ENCODE peak calls at places on chromosome X, in nine cellular contexts. One of them, this sample, is unnamed.

GRCh38 chrX:31228415-31228832 is 156.6 kb upstream of the FTHL17 start:
- DNase-seq in IMR-90: peak; percentile 85
- DNase-seq in heart left ventricle: peak; percentile 30
- DNase-seq in thoracic aorta: no peak
- DNase-seq in hepatocyte: peak; percentile 42
- DNase-seq in kidney: no peak
- DNase-seq in SK-N-SH: no peak
- DNase-seq in CD8-positive, alpha-beta T cell: no peak
- DNase-seq in endodermal cell: no peak
- DNase-seq in this sample: no peak

GRCh38 chrX:137988470-137988869 is 422.5 kb downstream of the ZIC3 start:
- DNase-seq in heart left ventricle: no peak
- DNase-seq in kidney: no peak
- DNase-seq in CD8-positive, alpha-beta T cell: no peak
- DNase-seq in thoracic aorta: no peak
- DNase-seq in SK-N-SH: no peak
- DNase-seq in hepatocyte: no peak
- DNase-seq in endodermal cell: no peak
- DNase-seq in IMR-90: no peak
- DNase-seq in this sample: no peak

GRCh38 chrX:10759400-10759799 is 139.0 kb upstream of the MID1 start:
- DNase-seq in heart left ventricle: no peak
- DNase-seq in kidney: no peak
- DNase-seq in CD8-positive, alpha-beta T cell: no peak
- DNase-seq in endodermal cell: peak; percentile 72
- DNase-seq in SK-N-SH: no peak
- DNase-seq in IMR-90: no peak
- DNase-seq in hepatocyte: no peak
- DNase-seq in thoracic aorta: no peak
- DNase-seq in this sample: no peak

GRCh38 chrX:133335027-133335426 is 80.3 kb downstream of the GPC4 start:
- DNase-seq in endodermal cell: no peak
- DNase-seq in hepatocyte: peak; percentile 31
- DNase-seq in SK-N-SH: peak; percentile 32
- DNase-seq in CD8-positive, alpha-beta T cell: no peak
- DNase-seq in heart left ventricle: peak; percentile 5
- DNase-seq in IMR-90: peak; percentile 26
- DNase-seq in kidney: no peak
- DNase-seq in thoracic aorta: no peak
- DNase-seq in this sample: peak; percentile 50

GRCh38 chrX:130419263-130419662 is 17.5 kb downstream of the RBMX2 start:
- DNase-seq in kidney: no peak
- DNase-seq in CD8-positive, alpha-beta T cell: no peak
- DNase-seq in heart left ventricle: no peak
- DNase-seq in IMR-90: no peak
- DNase-seq in endodermal cell: no peak
- DNase-seq in SK-N-SH: no peak
- DNase-seq in hepatocyte: no peak
- DNase-seq in thoracic aorta: no peak
- DNase-seq in this sample: no peak

GRCh38 chrX:8987672-8988250 is 46.2 kb downstream of the FAM9B start:
- DNase-seq in SK-N-SH: no peak
- DNase-seq in endodermal cell: no peak
- DNase-seq in heart left ventricle: no peak
- DNase-seq in hepatocyte: peak; percentile 9
- DNase-seq in IMR-90: no peak
- DNase-seq in CD8-positive, alpha-beta T cell: peak; percentile 19
- DNase-seq in thoracic aorta: no peak
- DNase-seq in kidney: peak; percentile 45
- DNase-seq in this sample: no peak

GRCh38 chrX:68498044-68498507 is 775 bp upstream of the YIPF6 start:
- DNase-seq in kidney: no peak
- DNase-seq in thoracic aorta: no peak
- DNase-seq in IMR-90: no peak
- DNase-seq in endodermal cell: no peak
- DNase-seq in heart left ventricle: no peak
- DNase-seq in SK-N-SH: peak; percentile 39
- DNase-seq in hepatocyte: no peak
- DNase-seq in CD8-positive, alpha-beta T cell: no peak
- DNase-seq in this sample: no peak

GRCh38 chrX:40570346-40571093 is 10.2 kb upstream of the ATP6AP2 start:
- DNase-seq in kidney: no peak
- DNase-seq in heart left ventricle: no peak
- DNase-seq in endodermal cell: peak; percentile 75
- DNase-seq in IMR-90: no peak
- DNase-seq in hepatocyte: no peak
- DNase-seq in SK-N-SH: no peak
- DNase-seq in thoracic aorta: no peak
- DNase-seq in CD8-positive, alpha-beta T cell: no peak
- DNase-seq in this sample: peak; percentile 70

GRCh38 chrX:1389181-1389992 is 2.5 kb downstream of the SLC25A6 start:
- DNase-seq in kidney: peak; percentile 71
- DNase-seq in CD8-positive, alpha-beta T cell: no peak
- DNase-seq in SK-N-SH: no peak
- DNase-seq in endodermal cell: peak; percentile 36
- DNase-seq in IMR-90: no peak
- DNase-seq in hepatocyte: no peak
- DNase-seq in heart left ventricle: no peak
- DNase-seq in thoracic aorta: no peak
- DNase-seq in this sample: no peak
- H3K36me3 ChIP-seq in kidney: peaks cover 61% of the 10 kb centered on the region
- H3K36me3 ChIP-seq in CD8-positive, alpha-beta T cell: peaks cover 58% of the 10 kb centered on the region
- H3K36me3 ChIP-seq in SK-N-SH: peaks cover 53% of the 10 kb centered on the region
- H3K36me3 ChIP-seq in endodermal cell: peaks cover 65% of the 10 kb centered on the region
- H3K36me3 ChIP-seq in IMR-90: peaks cover 62% of the 10 kb centered on the region
- H3K36me3 ChIP-seq in hepatocyte: no peaks in the 10 kb centered on the region
- H3K36me3 ChIP-seq in heart left ventricle: peaks cover 66% of the 10 kb centered on the region
- H3K36me3 ChIP-seq in thoracic aorta: peaks cover 56% of the 10 kb centered on the region
- H3K36me3 ChIP-seq in this sample: peaks cover 64% of the 10 kb centered on the region

GRCh38 chrX:154046262-154046771 is 26.6 kb upstream of the IRAK1 start:
- DNase-seq in CD8-positive, alpha-beta T cell: no peak
- DNase-seq in heart left ventricle: peak; percentile 46
- DNase-seq in endodermal cell: no peak
- DNase-seq in thoracic aorta: no peak
- DNase-seq in IMR-90: peak; percentile 86
- DNase-seq in kidney: no peak
- DNase-seq in SK-N-SH: no peak
- DNase-seq in hepatocyte: peak; percentile 67
- DNase-seq in this sample: no peak

GRCh38 chrX:154040307-154040756 is 20.6 kb upstream of the IRAK1 start:
- DNase-seq in endodermal cell: no peak
- DNase-seq in heart left ventricle: no peak
- DNase-seq in IMR-90: peak; percentile 87
- DNase-seq in SK-N-SH: no peak
- DNase-seq in hepatocyte: peak; percentile 66
- DNase-seq in thoracic aorta: no peak
- DNase-seq in CD8-positive, alpha-beta T cell: no peak
- DNase-seq in kidney: no peak
- DNase-seq in this sample: no peak

GRCh38 chrX:154044045-154044444 is 24.3 kb upstream of the IRAK1 start:
- DNase-seq in kidney: no peak
- DNase-seq in heart left ventricle: no peak
- DNase-seq in IMR-90: no peak
- DNase-seq in thoracic aorta: no peak
- DNase-seq in SK-N-SH: no peak
- DNase-seq in CD8-positive, alpha-beta T cell: no peak
- DNase-seq in hepatocyte: no peak
- DNase-seq in endodermal cell: no peak
- DNase-seq in this sample: no peak

GRCh38 chrX:154040863-154041262 is 21.2 kb upstream of the IRAK1 start:
- DNase-seq in heart left ventricle: no peak
- DNase-seq in SK-N-SH: no peak
- DNase-seq in IMR-90: no peak
- DNase-seq in CD8-positive, alpha-beta T cell: no peak
- DNase-seq in thoracic aorta: no peak
- DNase-seq in hepatocyte: no peak
- DNase-seq in endodermal cell: no peak
- DNase-seq in kidney: no peak
- DNase-seq in this sample: no peak

DNA sequence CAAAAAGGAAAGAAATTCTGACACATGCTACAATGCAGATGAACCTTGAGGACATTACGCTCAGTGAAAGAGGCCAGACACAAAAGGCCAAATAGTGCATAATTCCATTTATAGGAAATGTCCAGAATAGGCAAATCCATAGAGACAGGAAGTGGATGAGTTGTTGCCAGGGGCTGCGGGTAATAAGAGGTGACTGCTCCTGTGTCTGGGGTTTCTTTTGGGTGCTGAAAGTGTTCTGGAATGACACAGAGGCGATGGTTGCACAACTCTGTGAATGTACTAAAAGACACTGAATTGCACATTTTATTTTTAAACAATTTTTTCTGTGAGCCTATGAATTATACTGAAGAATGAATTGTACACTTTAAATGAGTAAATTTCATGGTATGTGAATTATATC is 23.3 kb upstream of the IRAK1 start:
- DNase-seq in endodermal cell: no peak
- DNase-seq in heart left ventricle: no peak
- DNase-seq in thoracic aorta: peak; percentile 28
- DNase-seq in kidney: no peak
- DNase-seq in CD8-positive, alpha-beta T cell: no peak
- DNase-seq in IMR-90: peak; percentile 64
- DNase-seq in hepatocyte: no peak
- DNase-seq in SK-N-SH: no peak
- DNase-seq in this sample: no peak
- H3K27ac ChIP-seq in endodermal cell: no peak overlapping the region
- H3K27ac ChIP-seq in heart left ventricle: peak overlapping the region; percentile 51
- H3K27ac ChIP-seq in thoracic aorta: peak overlapping the region; percentile 49
- H3K27ac ChIP-seq in kidney: no peak overlapping the region
- H3K27ac ChIP-seq in CD8-positive, alpha-beta T cell: no peak overlapping the region
- H3K27ac ChIP-seq in IMR-90: no peak overlapping the region
- H3K27ac ChIP-seq in hepatocyte: peak overlapping the region; percentile 93
- H3K27ac ChIP-seq in SK-N-SH: peak overlapping the region; percentile 21
- H3K27ac ChIP-seq in this sample: no peak overlapping the region

GRCh38 chrX:74534569-74535038 is 79.8 kb downstream of the RLIM start:
- DNase-seq in endodermal cell: no peak
- DNase-seq in SK-N-SH: no peak
- DNase-seq in IMR-90: peak; percentile 53
- DNase-seq in hepatocyte: no peak
- DNase-seq in heart left ventricle: no peak
- DNase-seq in thoracic aorta: no peak
- DNase-seq in CD8-positive, alpha-beta T cell: no peak
- DNase-seq in kidney: no peak
- DNase-seq in this sample: peak; percentile 30

GRCh38 chrX:74537011-74537390 is 77.4 kb downstream of the RLIM start:
- DNase-seq in heart left ventricle: peak; percentile 13
- DNase-seq in SK-N-SH: no peak
- DNase-seq in hepatocyte: peak; percentile 44
- DNase-seq in CD8-positive, alpha-beta T cell: no peak
- DNase-seq in kidney: no peak
- DNase-seq in IMR-90: peak; percentile 33
- DNase-seq in thoracic aorta: no peak
- DNase-seq in endodermal cell: peak; percentile 68
- DNase-seq in this sample: peak; percentile 74

GRCh38 chrX:74536142-74537010 is 78.0 kb downstream of the RLIM start:
- DNase-seq in thoracic aorta: peak; percentile 60
- DNase-seq in SK-N-SH: peak; percentile 86
- DNase-seq in CD8-positive, alpha-beta T cell: no peak
- DNase-seq in kidney: peak; percentile 95
- DNase-seq in hepatocyte: peak; percentile 81
- DNase-seq in endodermal cell: peak; percentile 82
- DNase-seq in IMR-90: peak; percentile 83
- DNase-seq in heart left ventricle: peak; percentile 87
- DNase-seq in this sample: peak; percentile 98

GRCh38 chrX:74535633-74536141 is 78.7 kb downstream of the RLIM start:
- DNase-seq in endodermal cell: peak; percentile 75
- DNase-seq in SK-N-SH: peak; percentile 50
- DNase-seq in CD8-positive, alpha-beta T cell: no peak
- DNase-seq in heart left ventricle: peak; percentile 79
- DNase-seq in IMR-90: peak; percentile 66
- DNase-seq in hepatocyte: peak; percentile 80
- DNase-seq in thoracic aorta: peak; percentile 28
- DNase-seq in kidney: peak; percentile 90
- DNase-seq in this sample: peak; percentile 91

DNA sequence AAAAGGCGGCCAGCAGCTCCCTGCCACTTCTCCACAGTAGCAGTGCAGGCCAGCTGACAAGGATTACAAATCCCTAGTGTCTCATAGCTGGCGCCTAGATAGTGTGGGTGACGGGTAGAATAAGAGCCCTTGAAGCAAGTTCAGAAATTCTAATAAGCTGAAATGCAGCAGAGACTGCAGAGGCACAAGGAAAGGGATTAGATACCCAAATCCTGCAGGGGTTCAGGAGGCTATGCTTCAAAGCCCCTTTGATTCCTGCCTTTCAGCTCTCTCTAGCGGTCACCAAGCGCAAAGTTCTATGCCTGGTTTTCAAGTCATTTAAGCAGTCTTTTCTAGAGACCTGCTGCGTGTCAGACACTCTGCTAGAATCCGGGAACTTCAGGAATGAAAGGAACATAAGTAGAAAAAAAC is 79.2 kb downstream of the RLIM start:
- DNase-seq in CD8-positive, alpha-beta T cell: no peak
- DNase-seq in SK-N-SH: peak; percentile 54
- DNase-seq in endodermal cell: peak; percentile 65
- DNase-seq in IMR-90: peak; percentile 71
- DNase-seq in kidney: no peak
- DNase-seq in heart left ventricle: peak; percentile 23
- DNase-seq in thoracic aorta: no peak
- DNase-seq in hepatocyte: peak; percentile 62
- DNase-seq in this sample: peak; percentile 84
- H3K4me3 ChIP-seq in CD8-positive, alpha-beta T cell: peak overlapping the region; percentile 65
- H3K4me3 ChIP-seq in SK-N-SH: peak overlapping the region; percentile 51
- H3K4me3 ChIP-seq in endodermal cell: peak overlapping the region; percentile 73
- H3K4me3 ChIP-seq in IMR-90: peak overlapping the region; percentile 38
- H3K4me3 ChIP-seq in kidney: peak overlapping the region; percentile 64
- H3K4me3 ChIP-seq in heart left ventricle: peak overlapping the region; percentile 53
- H3K4me3 ChIP-seq in thoracic aorta: peak overlapping the region; percentile 78
- H3K4me3 ChIP-seq in hepatocyte: peak overlapping the region; percentile 41
- H3K4me3 ChIP-seq in this sample: peak overlapping the region; percentile 63

GRCh38 chrX:21975242-21975641 is 34.7 kb downstream of the SMS start:
- DNase-seq in CD8-positive, alpha-beta T cell: no peak
- DNase-seq in SK-N-SH: no peak
- DNase-seq in endodermal cell: no peak
- DNase-seq in heart left ventricle: no peak
- DNase-seq in IMR-90: no peak
- DNase-seq in thoracic aorta: no peak
- DNase-seq in kidney: no peak
- DNase-seq in hepatocyte: no peak
- DNase-seq in this sample: no peak

GRCh38 chrX:21974011-21974385 is 33.5 kb downstream of the SMS start:
- DNase-seq in SK-N-SH: no peak
- DNase-seq in heart left ventricle: no peak
- DNase-seq in endodermal cell: no peak
- DNase-seq in kidney: no peak
- DNase-seq in hepatocyte: peak; percentile 29
- DNase-seq in CD8-positive, alpha-beta T cell: no peak
- DNase-seq in thoracic aorta: no peak
- DNase-seq in IMR-90: no peak
- DNase-seq in this sample: no peak

GRCh38 chrX:21973321-21974010 is 33.0 kb downstream of the SMS start:
- DNase-seq in hepatocyte: no peak
- DNase-seq in SK-N-SH: no peak
- DNase-seq in kidney: no peak
- DNase-seq in CD8-positive, alpha-beta T cell: no peak
- DNase-seq in endodermal cell: no peak
- DNase-seq in IMR-90: no peak
- DNase-seq in thoracic aorta: no peak
- DNase-seq in heart left ventricle: no peak
- DNase-seq in this sample: no peak

GRCh38 chrX:21972721-21973120 is 32.2 kb downstream of the SMS start:
- DNase-seq in heart left ventricle: no peak
- DNase-seq in endodermal cell: no peak
- DNase-seq in IMR-90: peak; percentile 83
- DNase-seq in CD8-positive, alpha-beta T cell: peak; percentile 2
- DNase-seq in hepatocyte: no peak
- DNase-seq in kidney: no peak
- DNase-seq in thoracic aorta: no peak
- DNase-seq in SK-N-SH: no peak
- DNase-seq in this sample: peak; percentile 43

DNA sequence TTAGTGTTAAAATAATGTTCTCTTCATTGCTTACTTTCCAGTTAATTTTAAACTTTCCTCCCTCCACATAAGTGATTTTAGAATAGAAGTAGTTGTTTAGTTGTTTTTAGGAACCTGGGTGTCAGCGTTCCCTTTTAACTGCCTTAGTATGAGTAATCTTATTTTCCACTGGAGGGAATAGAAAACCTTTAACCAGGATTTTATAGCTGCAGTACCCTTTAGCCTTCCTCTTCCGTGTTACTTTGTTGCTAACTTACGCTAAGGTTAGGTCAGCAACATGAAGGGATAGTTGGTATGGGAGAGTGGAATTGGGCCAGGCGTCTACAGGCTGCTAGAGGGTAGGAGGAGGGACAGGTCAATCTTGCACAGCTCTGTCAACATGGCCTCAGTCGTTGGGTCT is 31.5 kb downstream of the SMS start:
- DNase-seq in SK-N-SH: no peak
- DNase-seq in kidney: no peak
- DNase-seq in IMR-90: no peak
- DNase-seq in CD8-positive, alpha-beta T cell: no peak
- DNase-seq in thoracic aorta: no peak
- DNase-seq in endodermal cell: no peak
- DNase-seq in heart left ventricle: no peak
- DNase-seq in hepatocyte: no peak
- DNase-seq in this sample: no peak
- H3K36me3 ChIP-seq in SK-N-SH: peaks cover 50% of the 10 kb centered on the region
- H3K36me3 ChIP-seq in kidney: peaks cover 5% of the 10 kb centered on the region
- H3K36me3 ChIP-seq in IMR-90: peaks cover 37% of the 10 kb centered on the region
- H3K36me3 ChIP-seq in CD8-positive, alpha-beta T cell: no peaks in the 10 kb centered on the region
- H3K36me3 ChIP-seq in thoracic aorta: peaks cover 3% of the 10 kb centered on the region
- H3K36me3 ChIP-seq in endodermal cell: peaks cover 28% of the 10 kb centered on the region
- H3K36me3 ChIP-seq in heart left ventricle: peaks cover 45% of the 10 kb centered on the region
- H3K36me3 ChIP-seq in hepatocyte: no peaks in the 10 kb centered on the region
- H3K36me3 ChIP-seq in this sample: peaks cover 17% of the 10 kb centered on the region